ENCODE peak calls at places on chromosomes 6 and 20, in nine cellular contexts. Y, O, Z, B, C, Q, I, X and S are unnamed samples.

GRCh38 chr6:15593798-15594197 is 69.0 kb downstream of the DTNBP1 start:
- DNase-seq in Y (no peak), O (no peak), Z (no peak), B (no peak), C (no peak), Q (peak; percentile 63), I (no peak), X (no peak), S (no peak)

GRCh38 chr20:20338133-20338730 is 29.7 kb upstream of the INSM1 start:
- DNase-seq in Y (no peak), O (no peak), Z (no peak), B (no peak), C (no peak), Q (no peak), I (no peak), X (no peak), S (no peak)

GRCh38 chr6:139173172-139173571 is 38.3 kb downstream of the HECA start:
- DNase-seq in Y (no peak), O (no peak), Z (no peak), B (no peak), C (no peak), Q (no peak), I (no peak), X (no peak), S (no peak)

GRCh38 chr6:55141611-55142010 is 32.7 kb upstream of the HCRTR2 start:
- DNase-seq in Y (no peak), O (no peak), Z (no peak), B (no peak), C (no peak), Q (no peak), I (no peak), X (no peak), S (no peak)

GRCh38 chr6:137286926-137287325 is 67.7 kb upstream of the IFNGR1 start:
- DNase-seq in Y (no peak), O (no peak), Z (no peak), B (no peak), C (no peak), Q (no peak), I (no peak), X (no peak), S (no peak)

GRCh38 chr20:9311132-9311531 is 203.3 kb upstream of the LAMP5 start:
- DNase-seq in Y (no peak), O (no peak), Z (no peak), B (no peak), C (no peak), Q (no peak), I (no peak), X (no peak), S (no peak)

GRCh38 chr20:38735172-38735571 is 10.9 kb downstream of the SLC32A1 start:
- DNase-seq in Y (no peak), O (no peak), Z (no peak), B (no peak), C (no peak), Q (no peak), I (no peak), X (no peak), S (peak; percentile 51)

GRCh38 chr20:13355386-13355785 is 134.3 kb downstream of the ISM1 start:
- DNase-seq in Y (no peak), O (no peak), Z (peak; percentile 16), B (peak; percentile 42), C (no peak), Q (no peak), I (no peak), X (no peak), S (no peak)

GRCh38 chr6:150269130-150269856 is 99.5 kb upstream of the IYD start:
- DNase-seq in Y (no peak), O (no peak), Z (no peak), B (no peak), C (no peak), Q (no peak), I (no peak), X (no peak), S (no peak)
- H3K27ac ChIP-seq in Y (peak overlapping the region; percentile 44), O (no peak overlapping the region), Z (peak overlapping the region; percentile 92), B (no peak overlapping the region), C (peak overlapping the region; percentile 93), Q (no peak overlapping the region), I (no peak overlapping the region), X (peak overlapping the region; percentile 33), S (peak overlapping the region; percentile 99)

GRCh38 chr6:35199866-35200265 is 13.9 kb upstream of the SCUBE3 start:
- DNase-seq in Y (no peak), O (no peak), Z (no peak), B (no peak), C (no peak), Q (no peak), I (no peak), X (no peak), S (no peak)

GRCh38 chr6:35203680-35204079 is 10.1 kb upstream of the SCUBE3 start:
- DNase-seq in Y (no peak), O (no peak), Z (no peak), B (no peak), C (no peak), Q (no peak), I (no peak), X (no peak), S (no peak)

GRCh38 chr6:35206346-35206745 is 7.4 kb upstream of the SCUBE3 start:
- DNase-seq in Y (no peak), O (no peak), Z (no peak), B (no peak), C (no peak), Q (no peak), I (no peak), X (no peak), S (no peak)

GRCh38 chr6:35203152-35203670 is 10.5 kb upstream of the SCUBE3 start:
- DNase-seq in Y (no peak), O (no peak), Z (no peak), B (no peak), C (no peak), Q (no peak), I (no peak), X (no peak), S (no peak)

DNA sequence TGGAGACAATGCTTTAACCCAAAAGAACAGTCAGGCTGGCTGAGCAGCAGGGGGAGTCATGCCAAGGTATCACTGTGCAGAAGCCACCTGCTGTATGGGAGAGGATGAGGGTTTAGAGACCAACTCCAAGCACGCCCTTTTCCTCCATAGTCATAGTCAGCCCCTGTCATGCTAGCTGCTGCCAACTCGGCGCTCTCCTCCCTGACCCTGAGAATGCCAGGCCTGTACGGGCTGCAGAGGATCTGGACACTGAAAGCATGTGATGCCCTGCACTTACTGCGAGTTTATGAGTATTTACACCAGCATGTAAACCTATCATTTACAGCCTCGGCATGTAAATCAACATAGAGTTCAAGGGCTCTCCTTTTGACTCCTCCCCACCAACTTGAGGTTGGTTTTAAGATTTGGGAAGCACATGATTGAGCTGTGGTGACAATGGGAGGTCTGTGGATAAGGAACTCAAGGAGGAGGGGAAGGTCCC is 11.7 kb upstream of the SCUBE3 start:
- DNase-seq in Y (no peak), O (no peak), Z (no peak), B (no peak), C (no peak), Q (no peak), I (no peak), X (no peak), S (no peak)
- TF ChIP-seq CTCF in Y (no peak), O (peak; percentile 38), Z (no peak), B (no peak), C (no peak), Q (no peak), I (no peak), X (no peak), S (no peak)

GRCh38 chr6:10733863-10734262 is 11.0 kb downstream of the TMEM14C start:
- DNase-seq in Y (no peak), O (no peak), Z (no peak), B (no peak), C (no peak), Q (no peak), I (no peak), X (no peak), S (no peak)
- H3K27ac ChIP-seq in Y (peak overlapping the region; percentile 84), O (no peak overlapping the region), Z (peak overlapping the region; percentile 87), B (no peak overlapping the region), C (no peak overlapping the region), Q (no peak overlapping the region), I (no peak overlapping the region), X (peak overlapping the region; percentile 90), S (peak overlapping the region; percentile 83)

DNA sequence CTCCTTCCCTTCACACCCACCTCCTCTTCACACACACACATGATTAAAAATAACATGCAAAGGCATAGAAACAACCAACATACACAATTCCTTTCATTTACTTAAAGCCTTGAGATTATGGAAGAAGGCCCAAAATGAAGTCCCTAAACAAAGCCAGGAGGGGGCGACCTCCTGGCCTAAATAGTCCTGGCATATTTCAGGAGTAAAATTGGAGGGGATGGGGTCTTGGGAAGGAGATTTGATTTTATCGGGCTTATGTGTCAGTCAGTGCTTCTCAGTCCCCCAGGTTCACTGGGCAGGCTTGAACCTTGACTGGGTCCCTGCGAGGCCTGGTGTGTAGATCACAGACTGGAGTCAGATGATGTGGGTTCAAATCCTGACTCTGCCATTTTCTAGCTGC is 266.4 kb downstream of the SAMD5 start:
- DNase-seq in Y (no peak), O (no peak), Z (no peak), B (no peak), C (no peak), Q (no peak), I (no peak), X (no peak), S (no peak)
- TF ChIP-seq CTCF in Y (peak; percentile 33), O (peak; percentile 58), Z (no peak), B (no peak), C (peak; percentile 28), Q (no peak), I (no peak), X (no peak), S (no peak)

GRCh38 chr20:45061244-45061643 is 39.7 kb downstream of the KCNS1 start:
- DNase-seq in Y (peak; percentile 45), O (no peak), Z (peak; percentile 98), B (no peak), C (no peak), Q (no peak), I (no peak), X (peak; percentile 71), S (peak; percentile 98)
- H3K27ac ChIP-seq in Y (peak overlapping the region; percentile 84), O (no peak overlapping the region), Z (no peak overlapping the region), B (peak overlapping the region; percentile 9), C (no peak overlapping the region), Q (no peak overlapping the region), I (no peak overlapping the region), X (peak overlapping the region; percentile 76), S (peak overlapping the region; percentile 95)